ENCODE peak calls at places on chromosomes 2 and 18, in five cellular contexts. L is neuronal stem cell, I is H9, Q is H1, S is trophoblast cell. W is an unnamed sample.

GRCh38 chr2:191026377-191026776 is 12.4 kb upstream of the STAT1 start:
- DNase-seq in Q (no peak), I (no peak), L (no peak), S (no peak), W (no peak)

GRCh38 chr2:238407566-238407965 is 19.2 kb upstream of the ASB1 start:
- DNase-seq in S (no peak), L (no peak), I (no peak), Q (no peak), W (no peak)

GRCh38 chr18:73355076-73355475 is 487.3 kb upstream of the NETO1 start:
- DNase-seq in S (no peak), Q (no peak), L (no peak), I (no peak), W (no peak)

GRCh38 chr18:12597775-12598174 is 60.1 kb downstream of the SPIRE1 start:
- DNase-seq in L (no peak), I (no peak), S (peak), Q (no peak), W (peak)

GRCh38 chr18:41724195-41724594 is 230.8 kb upstream of the PIK3C3 start:
- DNase-seq in Q (no peak), I (no peak), L (no peak), S (no peak), W (no peak)

GRCh38 chr2:177242136-177242987 is 22.2 kb downstream of the NFE2L2 start:
- DNase-seq in I (no peak), S (peak), L (no peak), Q (no peak), W (peak)

GRCh38 chr2:120240901-120241429 is 11.7 kb upstream of the RALB start:
- DNase-seq in S (no peak), Q (no peak), I (no peak), L (no peak), W (no peak)

GRCh38 chr2:154324601-154325000 is 373.9 kb upstream of the KCNJ3 start:
- DNase-seq in L (no peak), I (no peak), Q (no peak), S (no peak), W (no peak)

GRCh38 chr2:18311413-18311812 is 249.0 kb downstream of the RDH14 start:
- DNase-seq in S (no peak), L (no peak), Q (no peak), I (no peak), W (peak)

GRCh38 chr2:202339052-202339870 is 36.9 kb upstream of the BMPR2 start:
- DNase-seq in I (no peak), L (no peak), S (no peak), Q (no peak), W (peak)

GRCh38 chr2:60480089-60480773 is 73.2 kb downstream of the BCL11A start:
- DNase-seq in L (no peak), S (no peak), Q (peak), I (peak), W (no peak)

GRCh38 chr2:178718988-178719387 is 88.2 kb downstream of the TTN start:
- DNase-seq in L (no peak), S (no peak), I (no peak), Q (no peak), W (no peak)

GRCh38 chr2:233940376-233941276 is 23.5 kb downstream of the TRPM8 start:
- DNase-seq in Q (no peak), S (no peak), L (no peak), I (no peak), W (no peak)

GRCh38 chr2:67564076-67564475 is 166.9 kb downstream of the ETAA1 start:
- DNase-seq in I (no peak), Q (no peak), S (no peak), L (no peak), W (no peak)

GRCh38 chr2:120686511-120687168 is 49.0 kb upstream of the GLI2 start:
- DNase-seq in Q (no peak), S (peak), I (no peak), L (no peak), W (no peak)

GRCh38 chr2:104758199-104758620 is 95.7 kb upstream of the POU3F3 start:
- DNase-seq in S (peak), Q (peak), I (peak), L (peak), W (no peak)

GRCh38 chr2:112268547-112268946 is 6.8 kb upstream of the ZC3H6 start:
- DNase-seq in I (no peak), S (no peak), Q (no peak), L (no peak), W (no peak)

GRCh38 chr2:26778507-26778906 is 7.3 kb upstream of the CENPA start:
- DNase-seq in Q (no peak), L (no peak), I (no peak), S (no peak), W (no peak)

GRCh38 chr2:196592912-196593881 is 46.3 kb upstream of the CCDC150 start:
- DNase-seq in S (peak), L (peak), I (peak), Q (peak), W (peak)

GRCh38 chr2:216057688-216058193 is 23.9 kb downstream of the PECR start:
- DNase-seq in I (no peak), L (no peak), Q (no peak), S (peak), W (peak)

GRCh38 chr18:13403786-13404549 is 185.4 kb downstream of the LDLRAD4 start:
- DNase-seq in I (no peak), S (no peak), Q (no peak), L (no peak), W (no peak)

GRCh38 chr2:43634604-43635306 is 2.3 kb upstream of the PLEKHH2 start:
- DNase-seq in I (no peak), S (no peak), Q (no peak), L (no peak), W (peak)

GRCh38 chr2:100260712-100261620 is 61.3 kb downstream of the LONRF2 start:
- DNase-seq in S (peak), I (peak), L (peak), Q (peak), W (peak)

GRCh38 chr2:122368576-122369243 is 613.3 kb downstream of the TSN start:
- DNase-seq in Q (no peak), L (no peak), S (no peak), I (no peak), W (no peak)

GRCh38 chr2:45169339-45170190 is 160.3 kb upstream of the SIX2 start:
- DNase-seq in L (peak), Q (peak), I (peak), S (no peak), W (peak)

GRCh38 chr2:43185146-43185545 is 41.3 kb downstream of the ZFP36L2 start:
- DNase-seq in L (no peak), I (no peak), Q (no peak), S (no peak), W (peak)

GRCh38 chr2:217667545-217667944 is 335.2 kb downstream of the TNS1 start:
- DNase-seq in S (no peak), I (no peak), L (no peak), Q (no peak), W (no peak)

DNA sequence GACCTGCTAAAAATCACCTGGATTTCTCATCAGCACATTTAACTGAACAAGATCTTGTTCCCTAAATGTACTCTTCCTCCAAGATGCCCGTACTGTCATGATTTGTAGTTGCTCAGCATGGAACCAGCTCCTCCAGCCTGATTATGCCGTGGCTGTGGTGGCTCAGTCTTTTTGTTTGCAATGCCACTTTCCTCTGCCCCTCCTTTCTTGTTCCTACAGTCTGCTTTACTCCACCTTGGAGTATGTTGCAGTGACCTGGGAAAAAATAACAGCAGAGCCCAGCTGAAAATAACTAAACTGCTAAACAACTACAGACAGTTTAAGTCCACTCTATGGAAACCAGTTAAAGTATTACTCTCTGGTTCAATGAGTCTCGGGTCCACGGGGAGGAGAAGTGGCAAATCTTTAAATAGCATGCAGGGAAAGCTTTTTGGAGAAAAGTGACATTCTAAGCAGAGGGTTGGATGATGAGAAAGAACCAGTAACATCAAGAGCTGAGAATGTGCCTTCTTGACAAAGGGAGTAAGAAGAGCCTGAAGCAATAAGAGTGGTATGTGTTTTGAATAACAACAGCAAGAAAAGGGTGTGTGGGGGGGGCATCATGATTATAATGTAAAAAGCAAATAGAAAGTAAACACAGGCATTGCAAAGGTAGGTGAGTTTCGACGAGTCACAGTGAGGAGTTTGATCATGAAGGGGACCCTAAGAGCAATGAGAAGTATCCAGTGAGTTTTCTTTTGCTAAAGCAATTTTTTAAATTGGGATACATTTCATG is 225.7 kb downstream of the TMX3 start:
- DNase-seq in S (no peak), Q (no peak), I (peak), L (no peak), W (no peak)
- H2BK12ac ChIP-seq in S (no peak), Q (peak), I (peak), L (no peak), W (no peak)

GRCh38 chr2:239684271-239684670 is 283.5 kb upstream of the HDAC4 start:
- DNase-seq in I (no peak), L (no peak), Q (no peak), S (no peak), W (no peak)
- H3K18ac ChIP-seq in I (no peak), L (no peak), Q (no peak), S (no peak), W (no peak)

DNA sequence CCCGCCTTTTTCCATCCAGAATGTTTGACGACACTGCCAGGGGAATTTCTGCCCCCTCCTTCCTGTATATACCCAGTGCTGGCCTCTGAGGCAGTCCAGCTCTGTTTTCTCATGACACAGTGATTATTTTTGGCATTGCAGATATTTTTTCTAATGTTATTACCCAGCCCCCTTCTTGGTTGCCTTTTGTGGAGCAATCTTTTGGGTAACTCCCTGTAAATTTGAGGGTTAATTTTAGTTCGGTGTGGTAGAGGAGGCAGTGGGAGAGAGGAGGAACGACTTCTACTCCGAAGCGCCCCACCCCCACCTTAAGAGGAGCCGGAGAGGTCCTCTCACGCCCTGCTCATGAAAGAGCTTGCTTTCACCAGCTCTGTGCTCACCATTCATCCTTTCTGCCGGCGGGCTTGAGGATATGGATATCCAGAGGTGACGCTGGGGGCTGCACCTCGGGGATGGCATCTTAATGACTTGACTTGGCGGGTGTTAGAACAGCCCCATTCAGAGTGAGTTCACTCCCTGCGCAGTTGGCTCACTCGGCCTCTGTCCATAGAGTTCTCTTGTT is 38.3 kb downstream of the EPAS1 start:
- DNase-seq in Q (peak), I (peak), L (peak), S (no peak), W (peak)
- H3K14ac ChIP-seq in Q (no peak), I (peak), L (no peak), S (peak), W (no peak)

GRCh38 chr2:12361506-12361905 is 355.2 kb upstream of the TRIB2 start:
- DNase-seq in L (no peak), S (peak), Q (no peak), I (no peak), W (peak)

GRCh38 chr2:12363569-12363968 is 353.2 kb upstream of the TRIB2 start:
- DNase-seq in S (no peak), Q (no peak), L (no peak), I (no peak), W (no peak)

DNA sequence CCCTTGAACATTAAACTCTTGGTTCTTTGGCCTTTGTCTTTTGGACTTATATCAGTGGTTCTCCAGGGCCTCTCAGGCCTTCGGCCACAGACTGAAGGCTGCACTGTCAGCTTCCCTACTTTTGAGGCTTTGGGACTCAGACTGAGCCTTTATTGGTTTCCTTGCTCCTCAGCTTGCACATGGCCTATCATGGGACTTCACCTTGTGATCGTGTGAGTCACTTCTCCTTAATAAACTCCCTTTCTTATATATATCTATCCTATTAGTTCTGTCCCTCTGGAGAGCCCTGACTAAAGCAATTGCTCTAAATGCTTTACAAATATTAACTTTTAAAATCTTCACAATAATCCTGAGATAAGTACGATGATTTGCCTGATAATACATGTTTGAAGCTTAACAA is 353.6 kb upstream of the TRIB2 start:
- DNase-seq in S (no peak), L (no peak), Q (no peak), I (no peak), W (no peak)
- H2BK12ac ChIP-seq in S (no peak), L (no peak), Q (no peak), I (no peak), W (no peak)

GRCh38 chr2:3463156-3463835 is 56.0 kb downstream of the ADI1 start:
- DNase-seq in Q (no peak), I (no peak), S (no peak), L (no peak), W (no peak)

GRCh38 chr2:3463914-3464313 is 55.4 kb downstream of the ADI1 start:
- DNase-seq in S (no peak), Q (no peak), I (no peak), L (no peak), W (no peak)

GRCh38 chr2:3465328-3465727 is 54.0 kb downstream of the ADI1 start:
- DNase-seq in S (no peak), Q (no peak), I (no peak), L (no peak), W (no peak)

GRCh38 chr2:3465844-3466481 is 53.4 kb downstream of the ADI1 start:
- DNase-seq in Q (no peak), I (no peak), S (peak), L (no peak), W (peak)

DNA sequence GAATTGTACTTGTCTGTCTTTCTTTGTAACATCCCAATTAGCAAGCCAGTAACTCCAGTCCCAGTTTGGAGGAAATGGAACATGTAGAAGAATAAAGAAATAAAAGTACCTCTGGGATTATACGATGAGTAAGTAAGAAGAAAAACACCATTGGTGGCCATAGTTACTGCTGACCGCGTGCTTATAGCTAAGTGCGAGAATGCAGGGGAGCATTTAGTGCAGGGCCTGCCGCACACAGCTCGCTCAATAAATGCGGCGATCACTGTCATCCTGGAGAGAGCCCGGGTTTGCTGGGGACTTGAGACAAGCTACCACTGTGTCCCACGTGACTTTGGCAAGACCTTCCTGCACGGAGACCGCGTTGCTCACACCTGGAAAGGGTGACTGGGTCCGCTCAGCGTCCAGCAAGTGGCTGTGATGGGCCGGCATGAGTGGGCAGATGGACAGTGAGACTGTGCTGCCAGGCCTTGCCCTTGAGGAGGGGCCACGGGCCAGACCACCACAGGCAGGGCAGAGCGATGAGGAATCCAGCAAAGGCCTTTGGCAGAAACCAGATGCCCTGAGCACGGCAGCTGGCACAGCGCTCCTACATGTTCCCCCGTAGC is 54.8 kb downstream of the ADI1 start:
- DNase-seq in Q (no peak), S (no peak), L (no peak), I (no peak), W (no peak)
- H3K18ac ChIP-seq in Q (no peak), S (no peak), L (peak), I (no peak), W (no peak)

GRCh38 chr2:226410212-226410611 is 389.4 kb downstream of the IRS1 start:
- DNase-seq in Q (no peak), L (no peak), I (no peak), S (no peak), W (no peak)
- H3K14ac ChIP-seq in Q (no peak), L (no peak), I (no peak), S (no peak), W (no peak)

GRCh38 chr2:235191486-235191885 is 239.7 kb downstream of the SH3BP4 start:
- DNase-seq in L (no peak), Q (no peak), S (no peak), I (no peak), W (no peak)
- H2BK12ac ChIP-seq in L (no peak), Q (no peak), S (no peak), I (no peak), W (no peak)

DNA sequence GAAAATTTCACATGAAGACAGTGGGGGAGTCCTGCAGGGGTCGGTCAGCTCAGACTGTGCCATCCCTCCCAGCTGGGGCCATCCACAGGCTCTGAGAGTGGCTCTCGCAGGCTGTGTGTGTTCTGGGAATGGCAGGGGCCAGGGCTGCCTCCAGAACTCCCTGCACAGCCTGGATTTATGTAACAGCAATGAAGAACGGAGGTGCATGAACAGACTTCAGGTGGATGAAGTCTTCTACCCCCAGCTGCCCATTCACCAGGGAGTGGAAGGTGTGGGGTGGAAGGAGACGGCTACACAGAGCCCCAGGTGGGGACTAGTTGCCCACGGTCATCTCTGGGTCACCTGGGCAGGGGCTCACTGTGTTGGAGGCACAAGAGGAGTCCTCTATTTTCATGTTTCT is 56.1 kb upstream of the HDAC4 start:
- DNase-seq in S (no peak), Q (no peak), I (peak), L (no peak), W (no peak)
- H3K18ac ChIP-seq in S (no peak), Q (no peak), I (no peak), L (no peak), W (no peak)

DNA sequence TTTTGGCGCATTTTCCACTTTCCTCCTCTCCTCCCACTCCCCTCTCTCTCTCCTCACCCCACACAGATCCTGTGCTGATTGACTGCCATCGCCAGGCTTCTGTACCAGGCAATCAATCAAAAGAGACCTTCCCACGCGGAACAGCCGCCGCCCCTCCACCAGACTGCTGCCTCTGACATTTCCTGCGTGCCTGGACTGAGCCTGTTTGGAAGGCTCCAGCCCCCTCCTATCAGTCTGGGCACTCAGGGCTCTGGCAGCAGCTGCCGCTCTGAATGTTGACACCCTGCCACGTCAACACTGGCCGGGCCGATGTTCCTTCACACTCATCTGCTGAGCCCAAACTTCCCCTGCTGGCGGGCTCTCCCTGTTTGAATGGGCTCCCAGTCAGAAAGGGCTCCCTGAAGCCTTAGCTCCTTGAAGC is 467.7 kb downstream of the EPHA4 start:
- DNase-seq in L (no peak), I (peak), S (no peak), Q (peak), W (peak)
- H3K14ac ChIP-seq in L (no peak), I (no peak), S (no peak), Q (no peak), W (no peak)

W was measured in mesenchymal stem cell.